ENCODE peak calls at places on chromosomes 11 and 22, in six cellular contexts. X is retinal pigment epithelial cell, A is transverse colon, V is breast epithelium, Y is choroid plexus epithelial cell, S is progenitor cell of endocrine pancreas. C is an unnamed sample.

GRCh38 chr11:64649304-64649703 is 58.3 kb downstream of the SLC22A12 start:
- DNase-seq in V (no peak), Y (peak; percentile 48), A (no peak), X (no peak), S (no peak), C (peak; percentile 43)

GRCh38 chr22:19911540-19912235 is 29.9 kb upstream of the COMT start:
- DNase-seq in Y (no peak), X (no peak), A (no peak), S (no peak), V (no peak), C (no peak)

GRCh38 chr11:111575748-111576147 is 26.5 kb upstream of the SIK2 start:
- DNase-seq in S (no peak), Y (no peak), A (no peak), V (no peak), X (no peak), C (no peak)

GRCh38 chr11:68016161-68016903 is 6.2 kb downstream of the ALDH3B1 start:
- DNase-seq in Y (no peak), X (no peak), V (no peak), A (no peak), S (no peak), C (no peak)

GRCh38 chr22:48951836-48952235 is 875.8 kb downstream of the BRD1 start:
- DNase-seq in Y (no peak), X (no peak), A (no peak), S (no peak), V (no peak), C (no peak)

GRCh38 chr11:36362902-36363301 is 66.8 kb downstream of the PRR5L start:
- DNase-seq in A (no peak), X (peak; percentile 71), S (no peak), Y (peak; percentile 82), V (no peak), C (no peak)

GRCh38 chr22:37157516-37158289 is 8.0 kb upstream of the IL2RB start:
- DNase-seq in A (no peak), V (no peak), S (no peak), Y (no peak), X (no peak), C (no peak)

GRCh38 chr11:68379216-68379615 is 66.8 kb downstream of the LRP5 start:
- DNase-seq in Y (peak; percentile 78), V (no peak), X (no peak), S (no peak), A (no peak), C (peak; percentile 40)

GRCh38 chr22:22666307-22667091 is 22.1 kb downstream of the GGTLC2 start:
- DNase-seq in S (peak; percentile 34), V (no peak), X (no peak), A (peak; percentile 60), Y (peak; percentile 65), C (peak; percentile 66)

GRCh38 chr11:119942583-119943338 is 195.2 kb downstream of the TRIM29 start:
- DNase-seq in Y (peak; percentile 9), V (no peak), S (no peak), X (no peak), A (no peak), C (no peak)

GRCh38 chr11:42951266-42951665 is 360.5 kb upstream of the API5 start:
- DNase-seq in Y (no peak), A (no peak), X (no peak), S (no peak), V (peak; percentile 22), C (no peak)

GRCh38 chr11:9276571-9276970 is 11.4 kb upstream of the DENND5A start:
- DNase-seq in V (no peak), X (no peak), Y (no peak), S (no peak), A (no peak), C (no peak)

GRCh38 chr11:121416909-121417567 is 35.1 kb upstream of the SORL1 start:
- DNase-seq in A (peak; percentile 88), V (peak; percentile 82), X (no peak), Y (peak; percentile 90), S (no peak), C (no peak)

GRCh38 chr22:23146842-23147205 is 1.5 kb downstream of the RAB36 start:
- DNase-seq in V (no peak), X (no peak), S (no peak), A (no peak), Y (peak; percentile 31), C (no peak)

GRCh38 chr11:1052133-1053011 is 15.9 kb upstream of the MUC6 start:
- DNase-seq in Y (no peak), A (no peak), X (no peak), S (no peak), V (no peak), C (no peak)

GRCh38 chr11:2927851-2928604 is 1.2 kb downstream of the PHLDA2 start:
- DNase-seq in S (no peak), A (peak; percentile 64), X (no peak), Y (peak; percentile 56), V (no peak), C (no peak)

GRCh38 chr11:122393209-122393850 is 262.2 kb upstream of the UBASH3B start:
- DNase-seq in A (no peak), V (no peak), X (no peak), Y (peak; percentile 15), S (no peak), C (no peak)

GRCh38 chr11:128052912-128053641 is 534.3 kb downstream of the ETS1 start:
- DNase-seq in S (no peak), V (no peak), X (no peak), Y (peak; percentile 78), A (no peak), C (no peak)

GRCh38 chr11:11578542-11578941 is 43.3 kb downstream of the GALNT18 start:
- DNase-seq in S (no peak), X (no peak), A (no peak), V (no peak), Y (no peak), C (no peak)

GRCh38 chr11:65496304-65497140 is 2.3 kb upstream of the MALAT1 start:
- DNase-seq in V (no peak), A (no peak), X (no peak), S (no peak), Y (peak; percentile 48), C (no peak)

GRCh38 chr11:9138612-9139579 is 47.5 kb upstream of the SCUBE2 start:
- DNase-seq in A (peak; percentile 17), S (no peak), X (peak; percentile 34), Y (peak; percentile 86), V (peak; percentile 78), C (no peak)

GRCh38 chr11:73469401-73469800 is 93.2 kb downstream of the RELT start:
- DNase-seq in Y (peak; percentile 41), S (no peak), A (no peak), V (peak; percentile 25), X (no peak), C (no peak)

GRCh38 chr11:282630-283360 is 4.6 kb downstream of the NLRP6 start:
- DNase-seq in A (no peak), V (no peak), S (no peak), X (no peak), Y (no peak), C (no peak)

GRCh38 chr11:45647786-45648185 is 17.6 kb downstream of the CHST1 start:
- DNase-seq in X (no peak), V (no peak), S (no peak), Y (no peak), A (no peak), C (no peak)

GRCh38 chr11:12799373-12799835 is 125.2 kb downstream of the TEAD1 start:
- DNase-seq in X (peak; percentile 70), S (no peak), V (no peak), Y (no peak), A (no peak), C (no peak)

GRCh38 chr11:118572914-118573550 is 823 bp downstream of the ARCN1 start:
- DNase-seq in S (no peak), V (no peak), A (no peak), Y (peak; percentile 66), X (no peak), C (no peak)

GRCh38 chr22:32574957-32575893 is 100.6 kb downstream of the FBXO7 start:
- DNase-seq in A (no peak), S (no peak), V (no peak), Y (peak; percentile 15), X (no peak), C (no peak)

GRCh38 chr11:116373107-116373506 is 399.7 kb downstream of the BUD13 start:
- DNase-seq in S (no peak), A (no peak), Y (no peak), V (no peak), X (no peak), C (no peak)

GRCh38 chr11:23112390-23112789 is 252.1 kb upstream of the CCDC179 start:
- DNase-seq in A (no peak), S (no peak), X (no peak), Y (no peak), V (no peak), C (no peak)

GRCh38 chr11:119361056-119361787 is 14.7 kb upstream of the MFRP start:
- DNase-seq in X (peak; percentile 69), S (no peak), V (peak; percentile 71), A (no peak), Y (peak; percentile 74), C (no peak)

GRCh38 chr11:107821199-107821926 is 37.2 kb downstream of the SLC35F2 start:
- DNase-seq in Y (peak; percentile 52), X (no peak), A (no peak), S (no peak), V (no peak), C (peak; percentile 11)

GRCh38 chr11:58636587-58636986 is 14.1 kb downstream of the CNTF start:
- DNase-seq in S (no peak), Y (no peak), V (no peak), A (no peak), X (no peak), C (no peak)
- TF ChIP-seq CTCF in S (no peak), Y (peak; percentile 17), V (no peak), A (no peak), X (no peak), C (no peak)

GRCh38 chr11:6269994-6270393 is 10.4 kb downstream of the CCKBR start:
- DNase-seq in A (no peak), X (no peak), S (no peak), Y (no peak), V (no peak), C (no peak)
- TF ChIP-seq CTCF in A (no peak), X (no peak), S (no peak), Y (no peak), V (no peak), C (no peak)

DNA sequence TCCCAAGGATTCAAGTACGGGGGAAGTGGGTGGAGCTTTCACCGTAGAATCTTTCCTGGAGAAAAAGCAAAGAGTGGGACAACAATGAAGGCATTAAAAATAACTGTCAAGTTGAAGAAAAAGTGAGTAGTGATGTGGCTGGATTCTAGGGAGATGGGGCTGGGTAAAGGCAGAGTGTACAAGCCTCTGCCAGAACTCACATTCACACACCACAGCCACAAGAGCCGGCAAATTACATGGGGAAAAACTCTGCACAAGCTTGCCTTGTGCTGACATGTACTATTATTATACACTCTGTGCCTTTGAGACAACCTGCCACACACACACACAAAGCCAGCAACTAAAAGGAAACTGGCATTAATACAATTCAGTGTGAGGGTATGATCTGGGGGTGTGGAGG is 182.6 kb downstream of the LARGE1 start:
- DNase-seq in X (no peak), V (no peak), Y (no peak), A (no peak), S (no peak), C (no peak)
- TF ChIP-seq CTCF in X (no peak), V (no peak), Y (no peak), A (no peak), S (no peak), C (no peak)

GRCh38 chr11:57482782-57483569 is 22.6 kb downstream of the RTN4RL2 start:
- DNase-seq in V (no peak), S (peak; percentile 66), A (peak; percentile 35), Y (peak; percentile 36), X (no peak), C (peak; percentile 75)
- TF ChIP-seq CTCF in V (peak; percentile 63), S (peak; percentile 84), A (peak; percentile 56), Y (peak; percentile 59), X (peak; percentile 68), C (peak; percentile 76)

GRCh38 chr11:117519170-117519569 is 191.5 kb downstream of the CEP164 start:
- DNase-seq in S (no peak), V (no peak), X (no peak), A (no peak), Y (peak; percentile 39), C (no peak)
- TF ChIP-seq CTCF in S (peak; percentile 26), V (no peak), X (peak; percentile 18), A (no peak), Y (peak; percentile 20), C (no peak)

C was measured in endothelial cell.